ENCODE peak calls at places on chromosomes 4 and X, in six cellular contexts. F, R, Z, O, X and J are unnamed samples.

GRCh38 chr4:189128341-189128740 is 812.3 kb upstream of the FRG1 start:
- DNase-seq in R (no peak), O (no peak), Z (no peak), F (no peak), X (no peak), J (no peak)

GRCh38 chr4:133156096-133156495 is 7.0 kb downstream of the PCDH10 start:
- DNase-seq in F (no peak), Z (no peak), R (no peak), X (peak), O (no peak), J (peak)

GRCh38 chr4:99529218-99529617 is 18.4 kb downstream of the C4orf17 start:
- DNase-seq in R (no peak), Z (no peak), O (no peak), F (no peak), X (no peak), J (no peak)

GRCh38 chr4:176889776-176890175 is 97.1 kb upstream of the VEGFC start:
- DNase-seq in O (no peak), X (no peak), Z (no peak), F (no peak), R (no peak), J (no peak)

GRCh38 chr4:106266201-106266600 is 49.8 kb downstream of the TBCK start:
- DNase-seq in F (no peak), Z (no peak), O (no peak), X (no peak), R (no peak), J (no peak)

GRCh38 chrX:28888421-28888820 is 301.2 kb downstream of the IL1RAPL1 start:
- DNase-seq in O (no peak), X (no peak), Z (no peak), F (no peak), R (no peak), J (no peak)

GRCh38 chrX:150771116-150771515 is 77.9 kb downstream of the MTMR1 start:
- DNase-seq in Z (no peak), O (no peak), F (no peak), R (no peak), X (no peak), J (no peak)

GRCh38 chr4:59848457-59848856 is 1351.7 kb upstream of the ADGRL3 start:
- DNase-seq in X (no peak), R (no peak), O (no peak), Z (no peak), F (no peak), J (no peak)

GRCh38 chrX:23403849-23404248 is 69.2 kb downstream of the PTCHD1 start:
- DNase-seq in X (no peak), R (peak), Z (no peak), F (no peak), O (no peak), J (no peak)

GRCh38 chr4:7156273-7157139 is 35.8 kb upstream of the SORCS2 start:
- DNase-seq in R (no peak), F (no peak), Z (peak), X (peak), O (no peak), J (no peak)

GRCh38 chr4:99633772-99634171 is 23.9 kb downstream of the C4orf54 start:
- DNase-seq in R (no peak), X (no peak), Z (no peak), O (no peak), F (no peak), J (no peak)

DNA sequence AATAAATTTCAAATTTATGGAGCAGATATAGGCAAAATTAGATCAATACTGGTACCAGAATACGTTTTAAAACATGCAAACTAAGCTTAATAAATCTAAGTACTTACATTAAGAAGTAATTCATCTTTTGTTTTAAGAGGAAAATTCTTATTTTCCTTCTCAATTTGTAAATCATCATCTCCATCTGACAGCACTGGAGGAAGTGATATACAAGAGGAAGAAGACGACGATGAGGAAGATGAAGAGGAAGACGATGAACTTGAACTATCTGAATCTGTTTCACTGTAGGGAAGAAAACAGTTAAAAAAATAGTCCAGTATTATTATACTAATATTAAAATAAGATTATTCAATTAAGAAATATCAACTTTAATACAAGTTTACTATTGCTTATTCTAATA is 2.6 kb downstream of the NAF1 start:
- DNase-seq in F (no peak), O (no peak), Z (no peak), X (no peak), R (no peak), J (no peak)
- H3K4me3 ChIP-seq in F (no peak), O (no peak), Z (no peak), X (no peak), R (no peak), J (no peak)

DNA sequence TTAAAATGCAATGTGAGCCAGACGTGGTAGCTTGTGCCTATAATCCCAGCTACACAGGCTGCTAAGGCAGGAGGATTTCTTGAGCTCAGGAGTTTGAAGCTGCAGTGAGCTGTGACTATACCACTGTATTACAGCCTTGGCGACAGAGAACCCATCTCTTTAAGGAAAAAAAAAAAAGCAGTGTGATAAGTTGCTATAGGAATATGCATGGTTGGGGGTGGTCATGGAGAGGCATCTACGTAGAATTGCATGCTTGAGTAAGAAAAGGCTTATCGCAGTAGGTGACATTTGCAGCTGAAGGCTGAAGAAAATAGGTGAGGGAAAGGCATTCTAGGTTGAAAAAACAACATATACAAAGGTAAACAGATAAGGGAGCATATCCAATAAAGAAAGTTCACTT is 4.1 kb downstream of the DIAPH2 start:
- DNase-seq in X (no peak), O (no peak), R (peak), F (no peak), Z (no peak), J (no peak)
- H3K4me3 ChIP-seq in X (no peak), O (no peak), R (no peak), F (no peak), Z (no peak), J (no peak)

GRCh38 chr4:24260133-24260532 is 324.2 kb downstream of the DHX15 start:
- DNase-seq in Z (no peak), O (no peak), F (no peak), X (no peak), R (no peak), J (no peak)

GRCh38 chr4:24260922-24261581 is 323.3 kb downstream of the DHX15 start:
- DNase-seq in R (no peak), Z (no peak), X (no peak), F (no peak), O (no peak), J (no peak)

GRCh38 chr4:24262616-24263015 is 321.7 kb downstream of the DHX15 start:
- DNase-seq in R (no peak), O (no peak), X (no peak), F (no peak), Z (no peak), J (no peak)

GRCh38 chr4:24266014-24266413 is 318.3 kb downstream of the DHX15 start:
- DNase-seq in X (no peak), O (no peak), R (no peak), F (no peak), Z (no peak), J (no peak)

DNA sequence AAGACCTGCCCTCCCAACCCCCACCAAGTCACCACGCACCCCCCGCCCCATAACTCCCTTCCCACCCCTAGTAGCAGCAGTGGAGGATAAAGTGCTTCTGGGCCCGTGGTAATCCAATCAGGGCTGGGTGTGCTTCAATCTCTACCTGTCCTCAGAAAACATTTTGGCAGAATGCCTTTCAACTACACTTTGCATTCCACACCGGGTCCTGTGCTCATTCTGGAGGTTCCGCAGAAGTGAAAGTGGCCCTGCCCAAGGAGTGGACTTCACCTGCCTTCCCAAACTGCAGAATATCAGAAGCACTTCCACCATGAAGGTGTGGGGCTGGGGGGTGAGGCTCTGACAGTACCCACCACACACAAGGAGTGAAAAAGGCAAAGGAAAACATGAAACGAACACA is 322.3 kb downstream of the DHX15 start:
- DNase-seq in O (no peak), F (no peak), Z (no peak), R (peak), X (no peak), J (no peak)
- H3K4me3 ChIP-seq in O (no peak), F (no peak), Z (no peak), R (no peak), X (no peak), J (peak)

GRCh38 chrX:154981116-154981411 is 41.5 kb downstream of the F8 start:
- DNase-seq in O (no peak), F (no peak), Z (no peak), R (no peak), X (no peak), J (no peak)

GRCh38 chrX:154979671-154980070 is 42.9 kb downstream of the F8 start:
- DNase-seq in O (no peak), Z (no peak), F (no peak), X (no peak), R (no peak), J (no peak)

GRCh38 chrX:154980330-154981115 is 42.0 kb downstream of the F8 start:
- DNase-seq in R (peak), Z (peak), O (peak), X (peak), F (peak), J (no peak)
- H3K4me3 ChIP-seq in R (peak), Z (no peak), O (peak), X (peak), F (no peak), J (peak)

DNA sequence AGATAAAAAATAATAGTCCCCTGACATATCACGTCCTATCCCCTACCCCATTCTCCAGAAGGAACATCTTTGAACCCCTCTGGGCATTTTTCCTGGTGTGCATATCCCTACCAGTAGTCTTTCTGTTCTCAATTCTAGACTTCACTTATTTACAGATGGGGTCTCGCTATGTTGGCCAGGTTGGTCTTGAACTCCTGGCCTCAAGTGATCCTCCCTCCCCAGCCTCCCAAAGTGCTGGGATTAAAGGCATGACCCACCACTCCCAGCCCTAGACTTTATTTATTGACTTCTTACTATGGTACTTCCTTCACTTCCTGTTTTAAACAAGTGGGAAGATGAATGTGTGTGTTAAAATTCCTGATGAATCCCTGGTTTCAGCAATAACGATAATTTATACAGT is 612 bp upstream of the RRAGB start:
- DNase-seq in X (no peak), F (no peak), R (no peak), O (no peak), Z (no peak), J (no peak)
- H3K4me3 ChIP-seq in X (no peak), F (no peak), R (peak), O (peak), Z (no peak), J (peak)

GRCh38 chrX:49167740-49168108 is 4.0 kb upstream of the PLP2 start:
- DNase-seq in Z (no peak), F (no peak), X (no peak), O (no peak), R (no peak), J (no peak)

GRCh38 chrX:49163555-49164419 is 1.2 kb downstream of the MAGIX start:
- DNase-seq in Z (peak), X (peak), F (no peak), R (peak), O (peak), J (peak)

GRCh38 chrX:49166914-49167739 is 4.6 kb downstream of the MAGIX start:
- DNase-seq in X (peak), R (no peak), Z (peak), F (no peak), O (peak), J (no peak)

GRCh38 chrX:49164589-49165360 is 2.2 kb downstream of the MAGIX start:
- DNase-seq in F (no peak), O (no peak), R (no peak), Z (no peak), X (no peak), J (no peak)

GRCh38 chrX:49165901-49166881 is 3.6 kb downstream of the MAGIX start:
- DNase-seq in Z (peak), X (peak), O (peak), F (no peak), R (no peak), J (peak)
- H3K4me3 ChIP-seq in Z (peak), X (peak), O (peak), F (peak), R (no peak), J (peak)